ENCODE peak calls at places on chromosomes 1 and 21, in ten cellular contexts. A, O, V, Z, S, F, E, L, U and X are unnamed samples.

GRCh38 chr1:60033066-60033465 is 40.5 kb downstream of the C1orf87 start:
- DNase-seq in S (no peak), V (no peak), F (no peak), O (no peak), U (no peak), Z (no peak), E (no peak), L (no peak), A (no peak), X (no peak)

GRCh38 chr1:110393691-110394564 is 3.1 kb upstream of the SLC16A4 start:
- DNase-seq in A (peak), V (no peak), F (no peak), O (peak), U (no peak), S (no peak), E (peak), L (no peak), Z (no peak), X (no peak)

GRCh38 chr1:37274896-37275631 is 199.3 kb upstream of the ZC3H12A start:
- DNase-seq in F (no peak), V (peak), Z (no peak), A (no peak), L (peak), O (no peak), E (no peak), U (no peak), S (no peak), X (no peak)

GRCh38 chr1:58035523-58035922 is 511.0 kb downstream of the OMA1 start:
- DNase-seq in F (no peak), S (no peak), A (no peak), O (no peak), L (peak), V (peak), E (no peak), Z (no peak), U (no peak), X (no peak)

GRCh38 chr1:184827600-184828368 is 73.1 kb upstream of the EDEM3 start:
- DNase-seq in Z (no peak), A (no peak), F (no peak), U (no peak), O (peak), S (no peak), E (peak), V (no peak), L (no peak), X (peak)

GRCh38 chr1:181179980-181180964 is 91.8 kb downstream of the IER5 start:
- DNase-seq in O (peak), V (peak), U (peak), E (peak), A (no peak), F (peak), L (peak), S (peak), Z (peak), X (peak)

GRCh38 chr21:36610201-36610600 is 88.7 kb upstream of the SIM2 start:
- DNase-seq in V (no peak), F (no peak), O (peak), A (no peak), Z (no peak), E (peak), S (no peak), L (no peak), U (no peak), X (no peak)

GRCh38 chr1:226292874-226293552 is 16.0 kb downstream of the LIN9 start:
- DNase-seq in U (no peak), A (no peak), O (no peak), L (no peak), F (no peak), S (no peak), Z (no peak), V (no peak), E (peak), X (no peak)

GRCh38 chr1:81305997-81306452 is 494.7 kb upstream of the ADGRL2 start:
- DNase-seq in E (peak), Z (no peak), A (peak), O (peak), V (peak), L (peak), F (no peak), U (no peak), S (no peak), X (no peak)

GRCh38 chr21:46189213-46189958 is 5.1 kb upstream of the SPATC1L start:
- DNase-seq in V (no peak), L (no peak), E (peak), O (peak), F (no peak), Z (no peak), A (peak), U (no peak), S (no peak), X (peak)

GRCh38 chr1:156933136-156933535 is 12.7 kb downstream of the LRRC71 start:
- DNase-seq in U (no peak), A (no peak), V (no peak), Z (no peak), L (peak), E (no peak), F (no peak), S (no peak), O (no peak), X (no peak)

GRCh38 chr1:181595234-181595633 is 111.9 kb downstream of the CACNA1E start:
- DNase-seq in O (no peak), F (no peak), A (no peak), S (no peak), L (no peak), V (no peak), E (no peak), U (no peak), Z (no peak), X (no peak)

GRCh38 chr1:113669988-113670387 is 89.3 kb downstream of the PHTF1 start:
- DNase-seq in A (no peak), V (no peak), U (no peak), O (no peak), E (no peak), S (no peak), F (no peak), L (no peak), Z (no peak), X (no peak)

GRCh38 chr21:43370091-43370658 is 56.8 kb downstream of the SIK1 start:
- DNase-seq in E (peak), L (no peak), V (no peak), F (no peak), A (no peak), O (no peak), Z (peak), S (no peak), U (no peak), X (no peak)

GRCh38 chr21:45640888-45641479 is 2.5 kb upstream of the PCBP3 start:
- DNase-seq in U (no peak), O (peak), E (peak), A (peak), F (no peak), V (peak), S (no peak), Z (peak), L (peak), X (no peak)

GRCh38 chr1:215188302-215188950 is 105.9 kb downstream of the KCNK2 start:
- DNase-seq in E (peak), F (no peak), Z (no peak), S (no peak), A (no peak), L (no peak), V (no peak), U (no peak), O (no peak), X (no peak)

GRCh38 chr1:3642921-3643675 is 6.8 kb downstream of the WRAP73 start:
- DNase-seq in V (no peak), O (no peak), U (no peak), Z (no peak), E (no peak), S (no peak), A (no peak), F (no peak), L (no peak), X (no peak)

GRCh38 chr21:21921410-21922232 is 923.4 kb downstream of the NCAM2 start:
- DNase-seq in V (peak), A (no peak), O (no peak), F (no peak), E (peak), U (no peak), S (no peak), Z (no peak), L (peak), X (no peak)

GRCh38 chr21:39630191-39630591 is 17.5 kb downstream of the B3GALT5 start:
- DNase-seq in U (no peak), Z (no peak), A (no peak), S (no peak), V (no peak), O (peak), L (no peak), E (peak), F (no peak), X (no peak)

GRCh38 chr1:61051455-61052392 is 30.6 kb upstream of the NFIA start:
- DNase-seq in S (no peak), O (no peak), A (no peak), F (peak), V (peak), Z (peak), L (peak), U (no peak), E (no peak), X (no peak)

GRCh38 chr1:31372961-31373896 is at the start of gene FABP3:
- DNase-seq in L (peak), F (peak), A (peak), V (peak), U (peak), O (peak), Z (peak), S (peak), E (peak), X (peak)

GRCh38 chr1:19453843-19454242 is 31.5 kb downstream of the CAPZB start:
- DNase-seq in O (no peak), V (no peak), U (no peak), E (no peak), Z (no peak), A (no peak), L (no peak), S (no peak), F (no peak), X (no peak)
- H3K27ac ChIP-seq in O (no peak), V (peak), U (peak), E (no peak), Z (peak), A (peak), L (no peak), S (peak), F (no peak), X (peak)

GRCh38 chr1:26474824-26475223 is 2.6 kb downstream of the HMGN2 start:
- DNase-seq in O (no peak), L (no peak), E (no peak), S (no peak), Z (no peak), A (no peak), F (no peak), U (no peak), V (no peak), X (no peak)
- H3K4me3 ChIP-seq in O (no peak), L (peak), E (no peak), S (no peak), Z (no peak), A (no peak), F (no peak), U (no peak), V (no peak), X (no peak)

DNA sequence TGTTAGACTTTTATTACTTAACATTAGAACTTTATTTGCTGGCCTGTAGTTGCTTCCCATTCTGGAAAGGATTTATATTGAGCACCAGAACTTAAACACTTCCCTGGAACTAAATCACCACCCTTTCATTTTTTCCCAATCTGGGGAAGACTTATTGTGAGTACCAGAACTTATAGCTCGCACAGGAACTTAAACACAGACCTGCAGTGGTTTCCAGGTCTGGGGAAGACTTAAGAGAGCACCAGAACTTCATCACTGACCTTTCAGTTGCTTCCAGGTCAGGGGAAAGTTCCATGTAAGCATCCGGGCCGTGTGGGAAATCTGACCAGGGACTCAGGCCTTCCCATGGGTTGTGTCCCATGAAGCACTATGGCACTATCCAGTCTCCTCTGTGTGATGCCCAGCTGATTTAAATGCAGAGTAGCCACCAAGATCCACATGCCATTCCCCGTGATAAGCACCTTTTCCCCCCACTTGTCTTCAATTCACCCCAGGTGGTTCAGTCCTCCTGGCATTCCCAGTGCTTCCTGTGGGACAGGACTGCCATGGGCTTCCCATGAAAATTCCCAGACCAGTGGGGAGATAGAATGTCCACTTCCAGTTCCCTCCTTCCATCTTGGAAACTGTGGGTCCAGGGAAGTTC is 48.9 kb downstream of the C4BPA start:
- DNase-seq in F (no peak), V (no peak), U (no peak), L (no peak), S (no peak), E (peak), A (no peak), Z (no peak), O (no peak), X (no peak)
- TF ChIP-seq CTCF in F (no peak), V (no peak), U (no peak), L (no peak), S (no peak), E (no peak), A (no peak), Z (no peak), O (no peak), X (no peak)

DNA sequence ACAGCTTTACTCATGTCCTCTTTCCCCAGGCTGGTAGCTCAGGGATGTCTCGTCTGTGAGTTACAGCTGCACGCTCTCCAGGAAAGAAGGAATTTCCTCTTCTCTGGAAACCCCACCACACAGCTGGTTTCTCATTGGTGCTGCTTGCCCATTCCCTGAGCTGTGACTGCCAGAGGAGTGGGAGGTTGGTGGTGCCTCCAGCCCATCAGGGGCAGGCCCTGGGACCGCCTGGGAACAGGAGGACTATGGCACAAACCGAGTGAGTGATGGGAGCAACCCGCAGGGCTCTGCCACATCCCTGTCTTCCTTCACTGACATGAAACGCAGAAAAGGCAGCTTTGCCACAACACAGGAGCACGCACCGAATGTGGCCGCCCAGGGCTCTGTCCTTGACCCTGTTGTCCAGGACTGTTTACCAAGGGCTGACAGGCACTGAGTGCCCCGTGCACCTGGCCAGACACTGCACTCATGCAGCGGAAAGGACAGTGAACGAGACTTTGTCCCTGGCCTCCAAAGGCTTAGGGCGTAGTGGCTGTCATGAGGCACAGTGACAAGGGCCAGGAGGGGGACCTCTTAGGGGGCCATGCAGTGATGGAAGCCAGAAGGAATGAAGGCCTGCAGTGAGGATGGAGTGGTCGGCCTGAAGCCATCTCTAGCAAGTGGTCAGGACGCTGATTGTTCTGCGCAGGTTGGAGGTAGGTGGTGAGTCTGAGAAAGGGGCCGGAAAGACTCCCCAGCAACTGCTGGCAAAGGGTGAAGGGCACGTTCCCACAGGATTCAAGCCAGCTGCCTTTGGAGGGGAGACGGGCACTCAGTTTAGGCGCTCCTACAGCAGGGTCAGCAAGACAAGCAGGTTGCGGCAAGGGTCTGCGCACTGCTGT is 1.7 kb upstream of the CCNL2 start:
- DNase-seq in O (no peak), E (peak), F (no peak), S (no peak), A (no peak), L (no peak), Z (no peak), U (no peak), V (no peak), X (no peak)
- H3K27ac ChIP-seq in O (no peak), E (peak), F (peak), S (no peak), A (no peak), L (no peak), Z (peak), U (no peak), V (no peak), X (no peak)

GRCh38 chr1:160862151-160863061 is at the start of gene CD244:
- DNase-seq in U (peak), L (no peak), E (no peak), V (no peak), Z (peak), F (peak), O (no peak), A (no peak), S (no peak), X (no peak)
- H3K4me3 ChIP-seq in U (peak), L (no peak), E (no peak), V (no peak), Z (no peak), F (no peak), O (no peak), A (no peak), S (no peak), X (no peak)